ENCODE peak calls at places on chromosomes 5 and 9, in six cellular contexts. O is HCT116, N is HepG2, M is SK-N-SH, Z is H1, B is GM12878. E is an unnamed sample.

GRCh38 chr5:139652788-139653241 is 4.7 kb downstream of the CXXC5 start:
- DNase-seq in O (no peak), N (no peak), M (no peak), Z (no peak), B (no peak), E (no peak)

GRCh38 chr5:14659821-14660607 is 4.5 kb upstream of the OTULIN start:
- DNase-seq in O (no peak), N (no peak), M (no peak), Z (no peak), B (no peak), E (no peak)

GRCh38 chr5:179313849-179314521 is 31.3 kb downstream of the ADAMTS2 start:
- DNase-seq in O (no peak), N (no peak), M (peak; percentile 92), Z (no peak), B (no peak), E (no peak)

GRCh38 chr9:85258823-85259370 is 482.9 kb downstream of the AGTPBP1 start:
- DNase-seq in O (peak; percentile 63), N (peak; percentile 39), M (peak; percentile 69), Z (peak; percentile 47), B (peak; percentile 20), E (peak; percentile 64)

GRCh38 chr9:91255327-91255726 is 106.4 kb downstream of the AUH start:
- DNase-seq in O (no peak), N (no peak), M (no peak), Z (no peak), B (no peak), E (no peak)

GRCh38 chr5:157866536-157866935 is 7.6 kb upstream of the CLINT1 start:
- DNase-seq in O (no peak), N (no peak), M (no peak), Z (no peak), B (no peak), E (no peak)

GRCh38 chr5:154273028-154273617 is 82.6 kb downstream of the GALNT10 start:
- DNase-seq in O (no peak), N (no peak), M (no peak), Z (no peak), B (no peak), E (no peak)

GRCh38 chr9:18544456-18544855 is 70.5 kb downstream of the ADAMTSL1 start:
- DNase-seq in O (no peak), N (no peak), M (no peak), Z (no peak), B (no peak), E (no peak)

GRCh38 chr9:37503736-37504135 is 18.0 kb downstream of the POLR1E start:
- DNase-seq in O (no peak), N (no peak), M (no peak), Z (no peak), B (no peak), E (no peak)

GRCh38 chr5:765948-766631 is 18.4 kb downstream of the ZDHHC11B start:
- DNase-seq in O (no peak), N (no peak), M (peak; percentile 41), Z (no peak), B (no peak), E (no peak)

GRCh38 chr5:36494756-36495637 is 111.4 kb upstream of the SLC1A3 start:
- DNase-seq in O (no peak), N (no peak), M (no peak), Z (no peak), B (no peak), E (no peak)

GRCh38 chr5:106876665-106877194 is 794.0 kb downstream of the EFNA5 start:
- DNase-seq in O (no peak), N (peak; percentile 41), M (no peak), Z (no peak), B (no peak), E (peak; percentile 6)

GRCh38 chr5:158881076-158881880 is 218.4 kb downstream of the EBF1 start:
- DNase-seq in O (no peak), N (no peak), M (no peak), Z (no peak), B (no peak), E (no peak)

GRCh38 chr5:17713301-17713700 is 79.0 kb downstream of the TAF11L14 start:
- DNase-seq in O (no peak), N (no peak), M (no peak), Z (no peak), B (no peak), E (no peak)

GRCh38 chr9:133351908-133352634 is 4.1 kb downstream of the RPL7A start:
- DNase-seq in O (no peak), N (peak; percentile 74), M (peak; percentile 71), Z (peak; percentile 65), B (no peak), E (peak; percentile 82)

GRCh38 chr9:113674436-113674835 is 201.7 kb upstream of the ZNF618 start:
- DNase-seq in O (no peak), N (no peak), M (no peak), Z (no peak), B (no peak), E (no peak)

GRCh38 chr5:180522350-180522749 is 28.2 kb downstream of the CNOT6 start:
- DNase-seq in O (no peak), N (no peak), M (no peak), Z (no peak), B (no peak), E (no peak)

GRCh38 chr5:67305913-67306710 is 109.5 kb upstream of the CD180 start:
- DNase-seq in O (no peak), N (no peak), M (no peak), Z (no peak), B (peak; percentile 48), E (no peak)

GRCh38 chr9:14031015-14031414 is 282.9 kb downstream of the NFIB start:
- DNase-seq in O (no peak), N (no peak), M (no peak), Z (no peak), B (no peak), E (no peak)

GRCh38 chr5:127697894-127698600 is 5.1 kb upstream of the CCDC192 start:
- DNase-seq in O (peak; percentile 60), N (no peak), M (no peak), Z (no peak), B (no peak), E (no peak)

GRCh38 chr9:136544549-136545064 is 1.2 kb downstream of the NOTCH1 start:
- DNase-seq in O (no peak), N (no peak), M (peak; percentile 63), Z (no peak), B (no peak), E (no peak)

GRCh38 chr9:27247756-27248155 is 49.2 kb downstream of the EQTN start:
- DNase-seq in O (peak; percentile 43), N (peak; percentile 28), M (peak; percentile 44), Z (peak; percentile 25), B (no peak), E (peak; percentile 38)

GRCh38 chr9:70260007-70260443 is 1.2 kb downstream of the SMC5 start:
- DNase-seq in O (no peak), N (no peak), M (no peak), Z (no peak), B (no peak), E (no peak)

GRCh38 chr9:136339173-136339957 is 12.0 kb downstream of the GPSM1 start:
- DNase-seq in O (no peak), N (peak; percentile 62), M (peak; percentile 83), Z (no peak), B (no peak), E (peak; percentile 71)

GRCh38 chr5:74325866-74326265 is 314.7 kb downstream of the ENC1 start:
- DNase-seq in O (no peak), N (no peak), M (no peak), Z (no peak), B (no peak), E (no peak)

DNA sequence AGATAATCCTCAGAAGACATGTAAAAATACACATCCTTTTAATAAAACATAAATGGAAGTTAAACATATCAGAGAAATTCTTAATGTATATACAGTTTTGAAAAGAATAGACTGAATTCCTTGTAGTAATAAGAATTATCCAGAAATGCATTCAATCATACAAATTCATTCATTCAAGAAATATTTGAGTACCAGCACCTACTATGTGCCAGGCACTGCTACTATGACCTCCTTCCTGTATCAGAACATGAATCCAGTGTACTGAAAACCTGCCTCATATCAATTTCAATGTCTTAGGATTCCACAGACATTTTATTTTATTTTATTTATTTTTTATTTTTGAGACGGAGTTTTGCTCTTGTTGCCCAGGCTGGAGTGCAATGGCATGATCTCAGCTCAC is 13.3 kb downstream of the PRKAA1 start:
- DNase-seq in O (no peak), N (no peak), M (no peak), Z (no peak), B (no peak), E (no peak)
- TF ChIP-seq YY1 in O (no peak), N (no peak), M (no peak), Z (no peak), B (no peak), E (no peak)

DNA sequence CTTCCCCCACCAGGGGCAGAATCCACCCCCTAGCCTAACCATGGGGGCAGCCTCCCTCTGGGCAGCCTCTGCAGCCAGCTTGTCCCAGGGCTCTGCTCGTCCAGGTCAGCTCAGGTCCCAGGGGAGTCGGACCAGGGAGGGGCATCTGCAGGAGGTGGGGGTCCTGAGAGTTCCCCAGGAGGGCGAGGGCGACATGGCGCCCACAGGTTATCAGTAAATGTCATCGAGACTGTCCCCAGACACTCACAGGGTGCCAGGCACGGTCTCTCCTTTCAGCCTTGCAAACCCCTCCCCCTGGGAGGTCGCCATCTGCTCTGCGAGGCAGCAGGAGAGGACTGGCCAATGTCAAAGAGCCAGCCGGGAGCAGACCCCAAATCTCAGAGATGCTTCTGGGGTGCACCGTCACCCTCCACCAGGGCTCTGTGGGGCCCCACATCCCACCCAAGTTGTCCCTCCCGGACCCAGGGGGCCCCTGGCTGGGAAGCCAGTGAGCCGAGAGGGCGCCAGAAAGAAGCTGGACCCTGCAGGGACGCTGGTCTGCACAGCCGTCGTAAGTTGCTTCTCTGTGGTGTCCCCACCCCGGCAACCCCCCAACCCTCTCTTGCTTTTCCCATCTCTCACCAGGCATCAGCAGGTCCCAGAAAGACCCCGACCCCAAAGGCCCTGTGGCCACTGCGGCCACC is 69.3 kb downstream of the NTNG2 start:
- DNase-seq in O (no peak), N (no peak), M (peak; percentile 53), Z (no peak), B (no peak), E (no peak)
- H3K27me3 ChIP-seq in O (no peaks in the 10 kb centered on the region), N (peaks cover 83% of the 10 kb centered on the region), M (no peaks in the 10 kb centered on the region), Z (no peaks in the 10 kb centered on the region), B (no peaks in the 10 kb centered on the region), E (no peaks in the 10 kb centered on the region)

GRCh38 chr5:85590764-85591163 is 1027.0 kb upstream of the COX7C start:
- DNase-seq in O (no peak), N (no peak), M (no peak), Z (no peak), B (no peak), E (no peak)

DNA sequence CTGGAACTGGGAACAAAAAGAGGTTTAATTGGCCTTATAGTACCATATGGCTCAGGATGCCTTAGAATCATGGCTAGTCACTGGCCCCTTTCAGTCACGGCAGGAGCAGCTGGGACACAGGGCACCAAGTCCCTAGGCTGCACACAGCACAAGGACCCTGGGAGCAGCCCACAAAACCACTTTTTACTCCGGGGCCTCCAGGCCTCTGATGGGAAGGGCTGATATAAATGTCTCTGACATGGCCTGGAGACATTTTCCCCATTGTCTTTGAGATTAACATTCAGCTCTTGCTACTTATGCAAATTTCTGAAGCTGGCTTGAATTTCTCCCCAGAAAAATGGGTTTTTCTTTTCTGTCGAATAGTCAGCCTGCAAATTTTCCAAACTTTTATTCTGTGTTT is 1026.4 kb upstream of the COX7C start:
- DNase-seq in O (no peak), N (no peak), M (no peak), Z (no peak), B (no peak), E (no peak)
- H3K9me3 ChIP-seq in O (no peaks in the 10 kb centered on the region), N (peaks cover 6% of the 10 kb centered on the region), M (no peaks in the 10 kb centered on the region), Z (no peaks in the 10 kb centered on the region), B (no peaks in the 10 kb centered on the region), E (no peaks in the 10 kb centered on the region)

GRCh38 chr5:126477681-126478117 is 54.5 kb downstream of the GRAMD2B start:
- DNase-seq in O (no peak), N (no peak), M (no peak), Z (no peak), B (no peak), E (no peak)
- TF ChIP-seq YY1 in O (no peak), N (no peak), M (no peak), Z (no peak), B (no peak), E (no peak)

E was measured in NT2/D1.